ENCODE peak calls at places on chromosomes 13 and 19, in seven cellular contexts. K, X, V, A, D, Y and H are unnamed samples. For H3K27me3, the result is how much of the 10 kb centered on the place peaks cover.

GRCh38 chr13:77136902-77137420 is 110.0 kb upstream of the FBXL3 start:
- DNase-seq in V (peak), X (no peak), K (no peak), D (no peak), A (no peak), Y (peak), H (no peak)

GRCh38 chr19:44951179-44952159 is 3.7 kb upstream of the CLPTM1 start:
- DNase-seq in Y (peak), V (peak), X (peak), D (peak), K (peak), A (peak), H (peak)

GRCh38 chr13:67175836-67176235 is 54.3 kb downstream of the PCDH9 start:
- DNase-seq in V (no peak), Y (no peak), X (no peak), A (no peak), D (no peak), K (no peak), H (no peak)

GRCh38 chr19:11387154-11388034 is 3.3 kb upstream of the EPOR start:
- DNase-seq in Y (no peak), A (no peak), V (no peak), K (no peak), D (no peak), X (no peak), H (no peak)

GRCh38 chr19:10936661-10937084 is 8.1 kb downstream of the TIMM29 start:
- DNase-seq in D (peak), V (peak), A (no peak), K (no peak), X (peak), Y (peak), H (peak)

GRCh38 chr13:100533588-100534041 is 55.0 kb downstream of the GGACT start:
- DNase-seq in Y (no peak), X (peak), K (no peak), A (no peak), D (no peak), V (no peak), H (no peak)

GRCh38 chr13:46554971-46555370 is 2.0 kb downstream of the LRCH1 start:
- DNase-seq in K (no peak), D (no peak), V (peak), A (no peak), X (no peak), Y (peak), H (no peak)

GRCh38 chr13:105219636-105220035 is 1315.8 kb downstream of the EFNB2 start:
- DNase-seq in A (no peak), Y (peak), V (no peak), K (no peak), X (no peak), D (no peak), H (no peak)

GRCh38 chr19:50870417-50871089 is 2.7 kb upstream of the KLK2 start:
- DNase-seq in A (no peak), X (peak), K (no peak), Y (no peak), D (no peak), V (no peak), H (peak)

GRCh38 chr13:83877901-83878300 is 4.4 kb downstream of the SLITRK1 start:
- DNase-seq in K (no peak), X (no peak), A (no peak), D (no peak), Y (no peak), V (no peak), H (no peak)

GRCh38 chr19:15304140-15304705 is 28.1 kb downstream of the BRD4 start:
- DNase-seq in V (no peak), K (no peak), D (peak), Y (peak), X (no peak), A (peak), H (no peak)

GRCh38 chr13:44573790-44574465 is 2.2 kb downstream of the TSC22D1 start:
- DNase-seq in V (peak), K (no peak), A (no peak), X (peak), Y (peak), D (peak), H (peak)

GRCh38 chr19:31596751-31597150 is 247.5 kb upstream of the TSHZ3 start:
- DNase-seq in A (no peak), V (no peak), D (no peak), Y (no peak), X (no peak), K (no peak), H (no peak)

GRCh38 chr13:40362502-40362901 is 303.9 kb downstream of the FOXO1 start:
- DNase-seq in K (no peak), V (no peak), A (no peak), Y (peak), D (no peak), X (no peak), H (no peak)

GRCh38 chr19:2270572-2271515 is 11.1 kb downstream of the PEAK3 start:
- DNase-seq in A (peak), X (peak), D (peak), Y (peak), K (peak), V (peak), H (peak)

GRCh38 chr13:48505597-48506091 is 27.2 kb downstream of the RCBTB2 start:
- DNase-seq in X (peak), K (peak), D (no peak), A (no peak), Y (no peak), V (peak), H (peak)

GRCh38 chr19:34134190-34135032 is 37.9 kb upstream of the LSM14A start:
- DNase-seq in Y (peak), X (peak), V (peak), A (peak), D (peak), K (peak), H (peak)

GRCh38 chr19:20662421-20663105 is 1.2 kb upstream of the ZNF626 start:
- DNase-seq in D (no peak), V (no peak), A (no peak), K (no peak), X (no peak), Y (no peak), H (no peak)

GRCh38 chr19:16197188-16197621 is 506 bp upstream of the AP1M1 start:
- DNase-seq in Y (peak), A (no peak), V (peak), X (no peak), K (no peak), D (no peak), H (peak)

GRCh38 chr19:6551607-6552450 is 21.0 kb downstream of the TNFSF9 start:
- DNase-seq in A (no peak), K (peak), Y (peak), V (peak), D (peak), X (no peak), H (peak)

GRCh38 chr19:15184776-15185175 is 16.0 kb downstream of the NOTCH3 start:
- DNase-seq in K (no peak), X (no peak), Y (no peak), V (no peak), D (no peak), A (no peak), H (no peak)

GRCh38 chr13:46145950-46146349 is 36.0 kb downstream of the LCP1 start:
- DNase-seq in Y (no peak), A (no peak), X (no peak), D (no peak), V (no peak), K (no peak), H (no peak)

GRCh38 chr13:22642088-22642487 is 538.7 kb upstream of the SGCG start:
- DNase-seq in X (no peak), A (no peak), D (no peak), K (no peak), V (no peak), Y (no peak), H (no peak)

GRCh38 chr13:25286308-25286968 is 850 bp downstream of the MTMR6 start:
- DNase-seq in V (peak), Y (peak), D (peak), K (peak), A (peak), X (peak), H (peak)

GRCh38 chr13:25882732-25883357 is 169.0 kb downstream of the SHISA2 start:
- DNase-seq in X (no peak), V (no peak), K (no peak), A (no peak), D (no peak), Y (no peak), H (no peak)

GRCh38 chr13:43874512-43875092 is 4.9 kb downstream of the CCDC122 start:
- DNase-seq in A (no peak), Y (peak), V (peak), D (peak), X (no peak), K (no peak), H (peak)

GRCh38 chr13:102293723-102294122 is 108.1 kb downstream of the FGF14 start:
- DNase-seq in V (no peak), X (no peak), A (no peak), D (no peak), Y (no peak), K (no peak), H (no peak)

GRCh38 chr19:13102666-13103584 is at the start of gene LYL1:
- DNase-seq in Y (peak), A (peak), V (no peak), X (peak), K (no peak), D (peak), H (peak)

GRCh38 chr19:14366529-14366928 is 14.7 kb upstream of the ADGRE5 start:
- DNase-seq in K (peak), X (peak), V (peak), Y (peak), A (peak), D (peak), H (peak)

GRCh38 chr19:45448887-45449299 is 18.9 kb upstream of the FOSB start:
- DNase-seq in D (no peak), K (peak), A (no peak), V (peak), X (no peak), Y (no peak), H (peak)

GRCh38 chr19:13834308-13834790 is 39.1 kb downstream of the ZSWIM4 start:
- DNase-seq in V (peak), X (no peak), D (no peak), K (no peak), Y (peak), A (no peak), H (no peak)

GRCh38 chr19:32611161-32611560 is 30.2 kb downstream of the PDCD5 start:
- DNase-seq in Y (no peak), A (no peak), V (no peak), X (no peak), K (no peak), D (no peak), H (no peak)

GRCh38 chr13:92842145-92842544 is 384.5 kb upstream of the GPC6 start:
- DNase-seq in Y (peak), A (no peak), X (no peak), V (peak), D (no peak), K (no peak), H (no peak)

GRCh38 chr13:46992383-46992952 is 95.6 kb upstream of the HTR2A start:
- DNase-seq in Y (peak), X (no peak), K (no peak), D (peak), A (no peak), V (peak), H (no peak)

GRCh38 chr13:40518481-40518882 is 148.0 kb downstream of the FOXO1 start:
- DNase-seq in A (no peak), V (no peak), X (peak), Y (peak), K (peak), D (no peak), H (no peak)

GRCh38 chr19:44776402-44777096 is 1.1 kb upstream of the CBLC start:
- DNase-seq in A (no peak), V (no peak), X (no peak), K (no peak), D (no peak), Y (no peak), H (peak)

GRCh38 chr19:49210901-49211451 is 53.4 kb downstream of the TRPM4 start:
- DNase-seq in A (no peak), Y (no peak), X (no peak), K (no peak), D (no peak), V (no peak), H (no peak)

GRCh38 chr13:105363747-105364177 is 1171.7 kb downstream of the EFNB2 start:
- DNase-seq in K (no peak), D (no peak), X (no peak), A (no peak), V (no peak), Y (no peak), H (peak)

GRCh38 chr13:94764576-94765321 is 52.4 kb upstream of the SOX21 start:
- DNase-seq in X (no peak), K (no peak), D (no peak), Y (peak), A (no peak), V (no peak), H (no peak)

DNA sequence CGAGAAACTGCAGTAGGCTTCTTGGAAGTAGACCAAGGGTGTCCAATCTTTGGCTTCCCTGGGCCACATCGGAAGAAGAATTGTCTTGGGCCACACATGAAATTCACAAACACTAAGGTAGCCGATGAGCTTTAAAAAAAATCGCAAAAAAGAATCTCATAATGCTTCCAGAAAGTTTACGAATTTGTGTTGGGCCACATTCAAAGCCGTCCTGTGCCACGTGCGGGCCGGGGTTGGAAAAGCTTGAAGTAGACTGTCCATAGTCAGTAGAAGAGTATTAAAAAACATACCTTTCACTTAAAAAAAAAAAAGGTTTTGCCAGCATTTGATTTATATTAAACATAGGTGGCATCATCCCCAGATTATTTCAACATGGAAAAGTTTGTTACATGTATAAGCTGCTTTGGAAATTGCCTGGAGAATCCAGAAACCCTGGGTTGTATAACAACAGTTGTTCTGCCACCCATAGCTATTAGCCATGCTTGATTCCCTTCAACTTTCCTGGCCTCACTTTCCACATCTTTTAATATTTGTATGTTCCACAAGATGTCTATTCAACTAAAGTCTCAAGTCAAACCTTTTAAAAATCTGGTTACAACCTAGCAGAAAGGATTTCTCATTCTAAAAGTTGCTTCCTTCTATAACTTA is 1.0 kb downstream of the IFT88 start:
- DNase-seq in K (no peak), Y (no peak), D (no peak), V (no peak), X (no peak), A (peak), H (no peak)
- H3K27ac ChIP-seq in K (no peak), Y (peak), D (peak), V (peak), X (peak), A (peak), H (peak)

DNA sequence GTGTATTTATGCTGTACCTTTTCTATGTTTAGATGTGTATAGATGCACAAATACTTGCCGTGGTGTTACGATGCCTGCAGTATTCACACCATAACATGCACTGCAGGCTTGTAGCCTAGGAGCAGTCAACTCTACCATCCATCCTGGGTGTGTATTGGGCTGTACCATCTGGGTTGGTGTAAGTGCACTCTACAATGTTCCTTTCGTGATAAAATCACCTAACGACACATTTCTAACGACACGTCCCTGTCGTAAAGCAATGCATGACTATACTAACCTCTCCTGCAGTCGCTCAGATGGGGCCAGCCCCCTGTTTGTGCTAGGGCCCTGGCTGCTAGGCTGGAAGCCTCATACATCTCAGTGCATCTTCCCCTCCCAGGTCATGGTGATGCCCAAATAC is 18.4 kb downstream of the CD177 start:
- DNase-seq in Y (no peak), A (no peak), D (no peak), X (no peak), V (no peak), K (no peak), H (no peak)
- H3K4me3 ChIP-seq in Y (no peak), A (no peak), D (no peak), X (no peak), V (no peak), K (no peak), H (no peak)

GRCh38 chr13:79901336-79901735 is 420.4 kb downstream of the NDFIP2 start:
- DNase-seq in A (no peak), X (no peak), K (no peak), Y (peak), V (peak), D (no peak), H (no peak)
- H3K27me3 ChIP-seq in A (under half), X (under half), K (under half), Y (under half), V (under half), D (under half), H (under half)

GRCh38 chr19:3409346-3410064 is 43.1 kb downstream of the NFIC start:
- DNase-seq in D (peak), K (no peak), V (peak), Y (no peak), X (peak), A (peak), H (no peak)
- H3K27ac ChIP-seq in D (peak), K (no peak), V (no peak), Y (no peak), X (peak), A (peak), H (no peak)

GRCh38 chr19:17266975-17267788 is at the start of gene BABAM1:
- DNase-seq in Y (peak), X (peak), A (peak), D (peak), K (peak), V (peak), H (peak)
- H3K4me3 ChIP-seq in Y (peak), X (peak), A (peak), D (peak), K (peak), V (peak), H (peak)

GRCh38 chr13:96988441-96988840 is 5.8 kb downstream of the OXGR1 start:
- DNase-seq in V (no peak), Y (no peak), A (no peak), K (no peak), X (no peak), D (no peak), H (no peak)

GRCh38 chr13:96994030-96994848 is at the start of gene OXGR1:
- DNase-seq in D (peak), V (peak), Y (no peak), A (no peak), K (no peak), X (peak), H (no peak)

GRCh38 chr13:96992633-96993032 is 1.6 kb downstream of the OXGR1 start:
- DNase-seq in V (no peak), K (no peak), Y (no peak), X (no peak), A (no peak), D (no peak), H (no peak)

GRCh38 chr13:96993660-96994029 is 631 bp downstream of the OXGR1 start:
- DNase-seq in Y (no peak), K (no peak), X (no peak), D (no peak), V (peak), A (no peak), H (no peak)

DNA sequence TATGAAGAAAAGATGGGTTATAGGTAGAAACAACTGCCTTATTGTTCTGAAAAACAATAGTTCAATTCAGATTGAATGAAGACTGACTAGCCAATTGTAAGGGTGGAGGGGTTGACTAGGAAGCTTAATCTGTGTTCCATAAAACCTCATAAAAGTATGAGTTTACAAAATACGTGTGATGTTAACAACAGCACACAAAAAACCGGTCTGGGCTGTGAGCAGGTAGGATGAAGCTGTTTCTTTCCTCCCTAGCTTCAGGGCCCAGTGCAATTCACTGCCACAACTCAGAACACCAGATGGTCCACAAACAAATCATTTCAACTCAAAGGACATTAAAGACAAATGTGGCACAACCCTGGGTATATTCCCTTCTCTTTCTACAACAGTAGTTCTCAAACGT is 3.2 kb downstream of the OXGR1 start:
- DNase-seq in D (no peak), X (no peak), A (no peak), V (no peak), Y (no peak), K (no peak), H (no peak)
- H3K27me3 ChIP-seq in D (under half), X (under half), A (under half), V (under half), Y (under half), K (under half), H (under half)

GRCh38 chr19:36225219-36225892 is 10.4 kb downstream of the ZNF146 start:
- DNase-seq in D (no peak), V (peak), Y (peak), K (no peak), X (no peak), A (no peak), H (no peak)
- H3K27ac ChIP-seq in D (peak), V (peak), Y (peak), K (no peak), X (no peak), A (no peak), H (no peak)